ENCODE peak calls at places on chromosomes 13 and 19, in eight cellular contexts. F is activated CD4-positive, alpha-beta T cell treated with anti-CD3 and anti-CD28 coated beads, Interleukin-2, amount 50 U/mL, for 1 hour; G is ELF-1; R is activated T-helper 2 cell treated with anti-CD3 and anti-CD28 coated beads, Interferon-gamma antibody, Interleukin-2, Interleukin-4, amounts not matched to agents 10 μg/mL and 5 μg/mL and 100 μg/mL, durations not matched to agents 14 hours and 24 hours and 36 hours; T is stimulated activated naive CD8-positive, alpha-beta T cell treated with anti-CD3 and anti-CD28 coated beads, Interleukin-15, Interleukin-2, amounts not matched to agents 100 U/mL and 50 U/mL, for 24 hours; Z is GM06990; D is left ventricle myocardium superior; B is DMS 273 treated with DMSO at 0.1 percent for 48 hours. C is an unnamed sample.

GRCh38 chr19:13103961-13104847 is 1.5 kb upstream of the LYL1 start:
- DNase-seq in F (peak; percentile 63), G (no peak), R (peak; percentile 62), T (peak; percentile 86), Z (peak; percentile 90), D (peak; percentile 83), B (no peak), C (peak; percentile 85)

GRCh38 chr13:94548382-94549240 is 47.3 kb downstream of the TGDS start:
- DNase-seq in F (no peak), G (no peak), R (peak; percentile 45), T (peak; percentile 6), Z (no peak), D (peak; percentile 71), B (no peak), C (peak; percentile 63)

GRCh38 chr13:38308736-38309135 is 40.9 kb upstream of the UFM1 start:
- DNase-seq in F (no peak), G (no peak), R (no peak), T (no peak), Z (no peak), D (no peak), B (no peak), C (no peak)

GRCh38 chr13:33542309-33543088 is 256.9 kb upstream of the STARD13 start:
- DNase-seq in F (peak; percentile 98), G (peak; percentile 100), R (peak; percentile 98), T (peak; percentile 97), Z (peak; percentile 100), D (peak; percentile 99), B (peak; percentile 97), C (peak; percentile 99)

GRCh38 chr19:3373971-3374368 is 7.6 kb downstream of the NFIC start:
- DNase-seq in F (no peak), G (no peak), R (no peak), T (no peak), Z (no peak), D (no peak), B (no peak), C (no peak)

GRCh38 chr19:2567580-2567979 is 91.7 kb downstream of the GADD45B start:
- DNase-seq in F (no peak), G (no peak), R (no peak), T (peak; percentile 34), Z (no peak), D (peak; percentile 81), B (no peak), C (peak; percentile 69)

GRCh38 chr19:35262101-35262761 is 6.5 kb upstream of the USF2 start:
- DNase-seq in F (no peak), G (no peak), R (no peak), T (peak; percentile 2), Z (no peak), D (peak; percentile 40), B (no peak), C (no peak)

GRCh38 chr19:38667552-38668205 is 20.2 kb downstream of the ACTN4 start:
- DNase-seq in F (no peak), G (no peak), R (no peak), T (no peak), Z (no peak), D (no peak), B (no peak), C (no peak)

GRCh38 chr13:101384929-101385328 is 31.4 kb downstream of the NALCN start:
- DNase-seq in F (no peak), G (no peak), R (no peak), T (no peak), Z (no peak), D (no peak), B (no peak), C (no peak)

GRCh38 chr13:55783841-55784240 is 1356.9 kb upstream of the PRR20A start:
- DNase-seq in F (no peak), G (no peak), R (no peak), T (no peak), Z (no peak), D (no peak), B (no peak), C (no peak)

GRCh38 chr13:35983206-35983605 is 148.0 kb downstream of the DCLK1 start:
- DNase-seq in F (no peak), G (no peak), R (no peak), T (no peak), Z (no peak), D (no peak), B (no peak), C (no peak)

GRCh38 chr13:30796132-30796832 is 60.9 kb downstream of the ALOX5AP start:
- DNase-seq in F (no peak), G (no peak), R (no peak), T (peak; percentile 15), Z (no peak), D (no peak), B (no peak), C (no peak)

GRCh38 chr13:39913928-39914327 is 258.5 kb downstream of the COG6 start:
- DNase-seq in F (no peak), G (no peak), R (no peak), T (no peak), Z (no peak), D (no peak), B (no peak), C (peak; percentile 33)

GRCh38 chr13:55347528-55347927 is 1793.2 kb upstream of the PRR20A start:
- DNase-seq in F (no peak), G (no peak), R (no peak), T (no peak), Z (no peak), D (no peak), B (no peak), C (no peak)

GRCh38 chr13:41587490-41587889 is 130.1 kb downstream of the RGCC start:
- DNase-seq in F (peak; percentile 16), G (peak; percentile 23), R (no peak), T (peak; percentile 15), Z (no peak), D (no peak), B (no peak), C (no peak)

GRCh38 chr19:16315825-16316505 is 8.7 kb upstream of the KLF2 start:
- DNase-seq in F (no peak), G (no peak), R (no peak), T (no peak), Z (no peak), D (peak; percentile 60), B (no peak), C (peak; percentile 70)

GRCh38 chr13:99028890-99029289 is 51.0 kb upstream of the DOCK9 start:
- DNase-seq in F (peak; percentile 43), G (peak; percentile 44), R (no peak), T (peak; percentile 53), Z (no peak), D (no peak), B (no peak), C (no peak)

C was measured in left cardiac atrium.